ENCODE peak calls at places on chromosomes 1 and 21, in six cellular contexts. D is A673; Y is upper lobe of right lung; R is astrocyte; B is naive thymus-derived CD4-positive, alpha-beta T cell; G is tibial artery. A is an unnamed sample.

GRCh38 chr1:25544819-25545218 is 1.4 kb downstream of the LDLRAP1 start:
- DNase-seq in D (no peak), Y (peak; percentile 79), R (no peak), B (no peak), G (no peak), A (no peak)

GRCh38 chr1:174426153-174426552 is 21.6 kb upstream of the GPR52 start:
- DNase-seq in D (no peak), Y (no peak), R (no peak), B (no peak), G (no peak), A (no peak)

GRCh38 chr1:98366343-98366742 is 295.2 kb upstream of the SNX7 start:
- DNase-seq in D (no peak), Y (no peak), R (no peak), B (no peak), G (no peak), A (no peak)

GRCh38 chr1:156082111-156083091 is at the start of gene MEX3A:
- DNase-seq in D (peak; percentile 91), Y (peak; percentile 86), R (peak; percentile 53), B (peak; percentile 59), G (peak; percentile 71), A (no peak)

GRCh38 chr1:104932030-104932915 is 1182.6 kb downstream of the AMY1C start:
- DNase-seq in D (no peak), Y (no peak), R (no peak), B (no peak), G (no peak), A (no peak)

GRCh38 chr1:53804181-53804580 is 33.9 kb downstream of the NDC1 start:
- DNase-seq in D (no peak), Y (no peak), R (no peak), B (no peak), G (no peak), A (no peak)

GRCh38 chr1:152497273-152497672 is 13.3 kb upstream of the LCE5A start:
- DNase-seq in D (peak; percentile 37), Y (no peak), R (no peak), B (no peak), G (no peak), A (no peak)

GRCh38 chr1:226891846-226892533 is 21.6 kb downstream of the PSEN2 start:
- DNase-seq in D (no peak), Y (no peak), R (no peak), B (no peak), G (no peak), A (no peak)

GRCh38 chr1:45328680-45329079 is 2.0 kb downstream of the HPDL start:
- DNase-seq in D (no peak), Y (no peak), R (no peak), B (no peak), G (no peak), A (no peak)

GRCh38 chr1:2611034-2611501 is 21.7 kb downstream of the MMEL1 start:
- DNase-seq in D (peak; percentile 35), Y (peak; percentile 80), R (no peak), B (no peak), G (no peak), A (no peak)

GRCh38 chr1:229430761-229431269 is 3.1 kb downstream of the ACTA1 start:
- DNase-seq in D (peak; percentile 73), Y (peak; percentile 74), R (peak; percentile 18), B (peak; percentile 31), G (peak; percentile 53), A (no peak)

GRCh38 chr1:220775238-220775853 is 11.4 kb upstream of the MTARC1 start:
- DNase-seq in D (peak; percentile 41), Y (no peak), R (no peak), B (no peak), G (no peak), A (no peak)

GRCh38 chr21:26715878-26716506 is 129.2 kb downstream of the ADAMTS1 start:
- DNase-seq in D (peak; percentile 73), Y (no peak), R (peak; percentile 12), B (no peak), G (peak; percentile 32), A (peak; percentile 16)

GRCh38 chr1:58584082-58584895 is 7.2 kb upstream of the TACSTD2 start:
- DNase-seq in D (peak; percentile 50), Y (peak; percentile 78), R (peak; percentile 97), B (no peak), G (peak; percentile 84), A (peak; percentile 87)

GRCh38 chr1:34688358-34688757 is 66.5 kb upstream of the GJB5 start:
- DNase-seq in D (no peak), Y (no peak), R (no peak), B (no peak), G (no peak), A (no peak)

GRCh38 chr1:204362984-204363334 is 3.2 kb upstream of the PLEKHA6 start:
- DNase-seq in D (no peak), Y (no peak), R (no peak), B (no peak), G (no peak), A (no peak)

GRCh38 chr1:22665752-22666151 is 12.7 kb downstream of the C1QB start:
- DNase-seq in D (peak; percentile 48), Y (no peak), R (peak; percentile 16), B (no peak), G (no peak), A (no peak)

GRCh38 chr1:32753532-32754281 is 51.1 kb upstream of the SYNC start:
- DNase-seq in D (peak; percentile 83), Y (peak; percentile 88), R (peak; percentile 26), B (peak; percentile 78), G (peak; percentile 42), A (no peak)

GRCh38 chr1:196609114-196609737 is 986 bp upstream of the KCNT2 start:
- DNase-seq in D (no peak), Y (no peak), R (no peak), B (no peak), G (peak; percentile 19), A (no peak)

GRCh38 chr1:204731509-204731908 is 46.0 kb upstream of the LRRN2 start:
- DNase-seq in D (no peak), Y (no peak), R (no peak), B (no peak), G (no peak), A (no peak)

GRCh38 chr1:238753205-238753720 is 633.1 kb upstream of the CHRM3 start:
- DNase-seq in D (no peak), Y (no peak), R (no peak), B (no peak), G (no peak), A (no peak)

GRCh38 chr1:24393892-24394291 is 19.7 kb downstream of the STPG1 start:
- DNase-seq in D (no peak), Y (no peak), R (peak; percentile 71), B (no peak), G (no peak), A (no peak)

GRCh38 chr1:166172106-166172505 is 5.3 kb upstream of the FAM78B start:
- DNase-seq in D (no peak), Y (no peak), R (no peak), B (no peak), G (no peak), A (no peak)

GRCh38 chr1:202597090-202597761 is 113.0 kb downstream of the SYT2 start:
- DNase-seq in D (no peak), Y (no peak), R (no peak), B (no peak), G (no peak), A (no peak)

GRCh38 chr1:52629021-52629643 is 3.8 kb upstream of the SHISAL2A start:
- DNase-seq in D (no peak), Y (no peak), R (no peak), B (no peak), G (no peak), A (no peak)

DNA sequence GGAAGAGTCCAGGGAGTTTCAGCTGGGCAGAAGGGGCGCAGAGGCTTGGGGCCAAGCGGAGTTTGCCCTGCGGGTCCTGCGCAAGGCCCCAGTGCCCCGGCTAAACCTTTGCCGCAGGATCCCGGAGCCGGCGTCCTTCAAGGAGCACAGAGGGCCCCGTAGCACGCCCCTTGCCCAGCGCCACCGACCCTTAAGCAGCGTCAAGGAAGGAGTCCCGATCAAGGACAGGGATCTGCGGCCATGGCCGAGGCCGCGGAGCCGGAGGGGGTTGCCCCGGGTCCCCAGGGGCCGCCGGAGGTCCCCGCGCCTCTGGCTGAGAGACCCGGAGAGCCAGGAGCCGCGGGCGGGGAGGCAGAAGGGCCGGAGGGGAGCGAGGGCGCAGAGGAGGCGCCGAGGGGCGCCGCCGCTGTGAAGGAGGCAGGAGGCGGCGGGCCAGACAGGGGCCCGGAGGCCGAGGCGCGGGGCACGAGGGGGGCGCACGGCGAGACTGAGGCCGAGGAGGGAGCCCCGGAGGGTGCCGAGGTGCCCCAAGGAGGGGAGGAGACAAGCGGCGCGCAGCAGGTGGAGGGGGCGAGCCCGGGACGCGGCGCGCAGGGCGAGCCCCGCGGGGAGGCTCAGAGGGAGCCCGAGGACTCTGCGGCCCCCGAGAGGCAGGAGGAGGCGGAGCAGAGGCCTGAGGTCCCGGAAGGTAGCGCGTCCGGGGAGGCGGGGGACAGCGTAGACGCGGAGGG is 520 bp downstream of the CLIC6 start:
- DNase-seq in D (no peak), Y (peak; percentile 81), R (no peak), B (peak; percentile 10), G (no peak), A (no peak)
- H3K4me3 ChIP-seq in D (peak overlapping the region; percentile 31), Y (peak overlapping the region; percentile 52), R (peak overlapping the region; percentile 10), B (no peak overlapping the region), G (peak overlapping the region; percentile 61), A (peak overlapping the region; percentile 25)

GRCh38 chr21:42781981-42782722 is 97.2 kb downstream of the WDR4 start:
- DNase-seq in D (no peak), Y (no peak), R (no peak), B (no peak), G (no peak), A (no peak)

GRCh38 chr21:42782723-42783247 is 96.6 kb downstream of the WDR4 start:
- DNase-seq in D (no peak), Y (no peak), R (no peak), B (no peak), G (no peak), A (no peak)

GRCh38 chr21:42785666-42786427 is 93.5 kb downstream of the WDR4 start:
- DNase-seq in D (no peak), Y (no peak), R (no peak), B (no peak), G (no peak), A (no peak)

GRCh38 chr21:42784896-42785451 is 94.4 kb downstream of the WDR4 start:
- DNase-seq in D (no peak), Y (no peak), R (no peak), B (no peak), G (no peak), A (no peak)

DNA sequence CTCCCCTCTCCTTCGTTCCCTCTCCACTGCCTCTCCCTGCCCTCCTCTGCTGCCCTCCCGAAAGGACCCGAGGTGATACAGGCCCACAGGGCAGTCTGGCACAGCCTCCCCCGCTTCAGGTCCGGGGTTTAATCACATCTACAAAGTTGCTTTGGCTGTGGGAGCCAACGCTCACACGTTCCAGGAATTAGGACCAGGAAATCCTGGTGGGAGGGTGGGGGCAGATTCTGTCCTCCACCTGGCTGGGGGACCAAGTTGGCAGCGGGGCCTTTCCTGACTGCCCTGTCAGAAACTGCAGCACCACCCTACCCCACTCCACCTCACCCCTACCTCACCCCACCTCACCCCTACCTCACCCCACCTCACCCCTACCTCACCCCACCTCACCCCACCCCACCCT is 95.1 kb downstream of the WDR4 start:
- DNase-seq in D (no peak), Y (no peak), R (no peak), B (no peak), G (peak; percentile 40), A (no peak)
- H3K27ac ChIP-seq in D (no peak overlapping the region), Y (peak overlapping the region; percentile 86), R (no peak overlapping the region), B (peak overlapping the region; percentile 89), G (peak overlapping the region; percentile 28), A (no peak overlapping the region)

GRCh38 chr1:201542166-201543045 is 3.5 kb downstream of the NAV1 start:
- DNase-seq in D (peak; percentile 82), Y (no peak), R (peak; percentile 75), B (no peak), G (no peak), A (no peak)
- H3K4me3 ChIP-seq in D (no peak overlapping the region), Y (no peak overlapping the region), R (no peak overlapping the region), B (no peak overlapping the region), G (no peak overlapping the region), A (no peak overlapping the region)

GRCh38 chr1:15046487-15047165 is 106.9 kb upstream of the TMEM51 start:
- DNase-seq in D (peak; percentile 66), Y (peak; percentile 81), R (peak; percentile 69), B (peak; percentile 46), G (peak; percentile 53), A (peak; percentile 74)
- H3K27ac ChIP-seq in D (no peak overlapping the region), Y (no peak overlapping the region), R (no peak overlapping the region), B (no peak overlapping the region), G (no peak overlapping the region), A (peak overlapping the region; percentile 47)